ENCODE peak calls at places on chromosome 6, in ten cellular contexts. X is left lobe of liver; Q is mesenchymal stem cell; H is SHP77 treated with DMSO at 0.1 percent for 48 hours; V is stimulated activated CD8-positive, alpha-beta memory T cell treated with anti-CD3 and anti-CD28 coated beads, Interleukin-12 subunit alpha, Interleukin-12 subunit beta, amount 100 ng/mL, for 1 hour; K is heart left ventricle; B is activated naive CD8-positive, alpha-beta T cell treated with anti-CD3 and anti-CD28 coated beads, Interleukin-2, amount 10 ng/mL, durations not matched to agents 7 days and 5 days; G is lung microvascular endothelial cell; O is aorta; S is posterior cingulate gyrus. L is an unnamed sample.

GRCh38 chr6:151036869-151037680 is 171.6 kb downstream of the MTHFD1L start:
- DNase-seq in H (no peak), V (no peak), O (no peak), X (no peak), S (no peak), K (no peak), Q (no peak), B (no peak), G (peak), L (no peak)

GRCh38 chr6:170212051-170212756 is 78.7 kb downstream of the DLL1 start:
- DNase-seq in O (peak), X (peak), K (no peak), H (no peak), V (no peak), Q (no peak), B (peak), G (no peak), S (no peak), L (no peak)

GRCh38 chr6:32074996-32075532 is 34.1 kb downstream of the TNXB start:
- DNase-seq in Q (peak), X (no peak), B (no peak), H (no peak), O (no peak), S (no peak), V (no peak), G (no peak), K (no peak), L (no peak)

GRCh38 chr6:159042003-159042823 is 2.6 kb downstream of the TAGAP start:
- DNase-seq in Q (peak), X (peak), H (peak), S (peak), O (no peak), B (peak), K (peak), V (peak), G (peak), L (peak)

GRCh38 chr6:23354004-23354403 is 772.0 kb upstream of the NRSN1 start:
- DNase-seq in Q (no peak), V (no peak), H (no peak), O (no peak), B (no peak), S (no peak), X (no peak), G (no peak), K (no peak), L (no peak)

GRCh38 chr6:149483302-149483701 is 1.5 kb downstream of the ZC3H12D start:
- DNase-seq in H (no peak), S (no peak), V (no peak), X (peak), O (no peak), G (no peak), Q (no peak), B (no peak), K (no peak), L (no peak)

GRCh38 chr6:149127212-149127611 is 190.3 kb upstream of the TAB2 start:
- DNase-seq in B (no peak), H (no peak), V (no peak), S (no peak), G (peak), Q (no peak), O (no peak), X (no peak), K (no peak), L (no peak)

GRCh38 chr6:137871299-137871698 is 4.2 kb downstream of the TNFAIP3 start:
- DNase-seq in X (no peak), K (no peak), Q (peak), B (no peak), O (no peak), S (no peak), V (no peak), H (no peak), G (no peak), L (no peak)

GRCh38 chr6:107657755-107658461 is 166.2 kb downstream of the SCML4 start:
- DNase-seq in G (peak), K (peak), S (no peak), Q (peak), V (peak), O (no peak), B (peak), H (peak), X (no peak), L (no peak)

GRCh38 chr6:84581494-84582259 is 182.7 kb downstream of the TBX18 start:
- DNase-seq in S (no peak), O (no peak), B (no peak), Q (peak), H (no peak), G (peak), V (no peak), K (no peak), X (no peak), L (no peak)

GRCh38 chr6:119325559-119326240 is 23.9 kb downstream of the MAN1A1 start:
- DNase-seq in X (no peak), B (no peak), O (no peak), V (no peak), K (no peak), H (no peak), G (no peak), Q (no peak), S (no peak), L (no peak)

GRCh38 chr6:166167258-166167731 is 356 bp downstream of the TBXT start:
- DNase-seq in H (no peak), S (no peak), Q (no peak), V (no peak), X (no peak), O (no peak), K (no peak), G (no peak), B (no peak), L (no peak)

GRCh38 chr6:54085526-54085925 is 25.7 kb upstream of the MLIP start:
- DNase-seq in K (peak), Q (peak), H (peak), X (no peak), S (no peak), G (no peak), V (no peak), O (no peak), B (no peak), L (no peak)

GRCh38 chr6:105136433-105137350 is 43.1 kb downstream of the POPDC3 start:
- DNase-seq in Q (peak), H (no peak), S (peak), B (peak), X (peak), G (peak), V (no peak), O (peak), K (peak), L (peak)

GRCh38 chr6:127190552-127190951 is 72.1 kb downstream of the RSPO3 start:
- DNase-seq in O (no peak), V (no peak), S (no peak), X (no peak), H (no peak), Q (peak), B (no peak), K (no peak), G (peak), L (no peak)

GRCh38 chr6:156776470-156776840 is 723 bp upstream of the ARID1B start:
- DNase-seq in G (peak), B (no peak), K (no peak), O (no peak), Q (peak), V (no peak), S (no peak), X (no peak), H (peak), L (no peak)

GRCh38 chr6:25411316-25411961 is 132.3 kb downstream of the CARMIL1 start:
- DNase-seq in X (no peak), Q (no peak), V (no peak), H (no peak), O (no peak), S (no peak), G (no peak), K (no peak), B (no peak), L (no peak)

GRCh38 chr6:100376103-100376502 is 88.6 kb downstream of the SIM1 start:
- DNase-seq in S (no peak), H (peak), B (no peak), K (no peak), Q (no peak), X (no peak), V (no peak), O (no peak), G (no peak), L (no peak)

GRCh38 chr6:31945507-31946369 is at the start of gene CFB:
- DNase-seq in X (peak), H (no peak), K (peak), V (no peak), Q (peak), S (no peak), O (peak), B (no peak), G (peak), L (peak)

GRCh38 chr6:161439093-161439492 is 165.2 kb upstream of the AGPAT4 start:
- DNase-seq in X (no peak), B (no peak), O (no peak), H (peak), S (peak), Q (peak), K (peak), G (peak), V (no peak), L (peak)

GRCh38 chr6:153108320-153108719 is 22.8 kb downstream of the RGS17 start:
- DNase-seq in H (no peak), Q (peak), X (no peak), O (no peak), K (no peak), S (no peak), G (peak), V (no peak), B (no peak), L (no peak)

GRCh38 chr6:145960918-145961604 is 3.1 kb downstream of the SHPRH start:
- DNase-seq in S (no peak), K (no peak), X (no peak), B (no peak), H (no peak), V (no peak), G (no peak), Q (no peak), O (no peak), L (no peak)

GRCh38 chr6:63640062-63640461 is 4.5 kb downstream of the PHF3 start:
- DNase-seq in X (no peak), S (no peak), B (no peak), V (no peak), K (no peak), H (no peak), O (no peak), G (peak), Q (peak), L (no peak)

GRCh38 chr6:138575257-138575656 is 76.0 kb upstream of the NHSL1 start:
- DNase-seq in V (no peak), H (no peak), B (no peak), O (no peak), Q (no peak), G (no peak), X (no peak), S (no peak), K (no peak), L (no peak)